ENCODE peak calls at places on chromosomes 5 and 9, in five cellular contexts. T is fibroblast of pulmonary artery; N is activated naive CD8-positive, alpha-beta T cell treated with anti-CD3 and anti-CD28 coated beads, Interleukin-2, amount 50 U/mL, for 24 hours; B is NCI-H1930; Q is H9. C is an unnamed sample.

GRCh38 chr5:176619203-176619568 is 9.2 kb upstream of the GPRIN1 start:
- DNase-seq in T (peak), N (peak), B (peak), Q (peak), C (no peak)

GRCh38 chr5:66796306-66797292 is 200.4 kb downstream of the MAST4 start:
- DNase-seq in T (peak), N (no peak), B (no peak), Q (no peak), C (no peak)

GRCh38 chr5:139664273-139664693 is 16.1 kb downstream of the CXXC5 start:
- DNase-seq in T (no peak), N (no peak), B (no peak), Q (no peak), C (no peak)

GRCh38 chr5:68251804-68252648 is 36.5 kb downstream of the PIK3R1 start:
- DNase-seq in T (peak), N (no peak), B (no peak), Q (no peak), C (no peak)

GRCh38 chr9:129197978-129198736 is 20.1 kb upstream of the IER5L start:
- DNase-seq in T (peak), N (no peak), B (no peak), Q (no peak), C (no peak)

GRCh38 chr9:11868795-11869194 is 824.4 kb upstream of the TYRP1 start:
- DNase-seq in T (no peak), N (no peak), B (no peak), Q (no peak), C (no peak)

GRCh38 chr5:170306381-170306790 is 8.8 kb upstream of the LCP2 start:
- DNase-seq in T (peak), N (no peak), B (no peak), Q (no peak), C (no peak)

GRCh38 chr9:71145179-71145578 is 23.8 kb upstream of the TRPM3 start:
- DNase-seq in T (peak), N (no peak), B (no peak), Q (no peak), C (no peak)

GRCh38 chr9:69771775-69772418 is 12.1 kb upstream of the PTAR1 start:
- DNase-seq in T (peak), N (no peak), B (no peak), Q (no peak), C (no peak)

GRCh38 chr9:87803166-87803565 is 77.2 kb downstream of the CTSL start:
- DNase-seq in T (no peak), N (no peak), B (no peak), Q (no peak), C (no peak)

GRCh38 chr9:87732756-87733155 is 6.8 kb downstream of the CTSL start:
- DNase-seq in T (no peak), N (no peak), B (no peak), Q (no peak), C (no peak)

GRCh38 chr5:158174918-158175663 is 316.1 kb upstream of the CLINT1 start:
- DNase-seq in T (peak), N (peak), B (peak), Q (peak), C (no peak)

GRCh38 chr5:167524941-167525485 is 766.4 kb upstream of the WWC1 start:
- DNase-seq in T (no peak), N (no peak), B (no peak), Q (no peak), C (no peak)

GRCh38 chr9:134592018-134592818 is 49.4 kb upstream of the COL5A1 start:
- DNase-seq in T (peak), N (no peak), B (no peak), Q (no peak), C (no peak)

GRCh38 chr5:56985941-56986630 is 34.2 kb upstream of the MIER3 start:
- DNase-seq in T (no peak), N (no peak), B (no peak), Q (no peak), C (no peak)

GRCh38 chr9:130159814-130160670 is 12.2 kb upstream of the NCS1 start:
- DNase-seq in T (no peak), N (no peak), B (no peak), Q (no peak), C (no peak)

GRCh38 chr9:134826336-134827246 is 54.0 kb upstream of the FCN2 start:
- DNase-seq in T (no peak), N (no peak), B (no peak), Q (no peak), C (peak)

GRCh38 chr5:171474106-171474878 is 54.8 kb downstream of the FGF18 start:
- DNase-seq in T (no peak), N (no peak), B (no peak), Q (no peak), C (no peak)

GRCh38 chr9:114282926-114283325 is 40.0 kb upstream of the ORM1 start:
- DNase-seq in T (peak), N (peak), B (no peak), Q (peak), C (no peak)

GRCh38 chr5:119343766-119344165 is 12.1 kb upstream of the TNFAIP8 start:
- DNase-seq in T (no peak), N (peak), B (no peak), Q (no peak), C (no peak)

GRCh38 chr9:121156263-121156731 is 45.4 kb downstream of the RAB14 start:
- DNase-seq in T (peak), N (no peak), B (no peak), Q (no peak), C (peak)

GRCh38 chr5:172545291-172545761 is 91.0 kb upstream of the SH3PXD2B start:
- DNase-seq in T (no peak), N (no peak), B (no peak), Q (no peak), C (no peak)

GRCh38 chr5:173721259-173722232 is 105.1 kb upstream of the BOD1 start:
- DNase-seq in T (no peak), N (no peak), B (no peak), Q (no peak), C (no peak)

GRCh38 chr5:107428303-107428761 is 242.4 kb downstream of the EFNA5 start:
- DNase-seq in T (peak), N (no peak), B (no peak), Q (no peak), C (no peak)

GRCh38 chr5:97907611-97908400 is 724.8 kb upstream of the RIOK2 start:
- DNase-seq in T (no peak), N (no peak), B (no peak), Q (no peak), C (no peak)

GRCh38 chr9:96654450-96655197 is 493 bp downstream of the PRXL2C start:
- DNase-seq in T (peak), N (peak), B (peak), Q (peak), C (no peak)

GRCh38 chr9:20651926-20652325 is 29.6 kb upstream of the MLLT3 start:
- DNase-seq in T (no peak), N (no peak), B (no peak), Q (no peak), C (no peak)

GRCh38 chr5:6659941-6660684 is 26.9 kb downstream of the SRD5A1 start:
- DNase-seq in T (no peak), N (no peak), B (no peak), Q (no peak), C (no peak)

GRCh38 chr9:2163231-2163885 is 148.2 kb downstream of the SMARCA2 start:
- DNase-seq in T (no peak), N (no peak), B (no peak), Q (no peak), C (no peak)

GRCh38 chr9:76166436-76166959 is 227.7 kb downstream of the RFK start:
- DNase-seq in T (no peak), N (no peak), B (no peak), Q (no peak), C (no peak)

GRCh38 chr9:72371151-72371550 is 6.1 kb upstream of the ZFAND5 start:
- DNase-seq in T (peak), N (no peak), B (no peak), Q (no peak), C (no peak)

GRCh38 chr9:121285835-121286687 is 18.1 kb downstream of the GSN start:
- DNase-seq in T (peak), N (no peak), B (no peak), Q (peak), C (no peak)